ENCODE peak calls at places on chromosome 13, in eight cellular contexts. C, A, B, Z, G, P, O and Y are unnamed samples.

GRCh38 chr13:63337921-63338320 is 1922.3 kb upstream of the PCDH20 start:
- DNase-seq in C (no peak), A (no peak), B (no peak), Z (no peak), G (no peak), P (no peak), O (no peak), Y (no peak)

GRCh38 chr13:53089951-53090350 is 61.3 kb downstream of the OLFM4 start:
- DNase-seq in C (no peak), A (no peak), B (no peak), Z (no peak), G (no peak), P (no peak), O (no peak), Y (no peak)

GRCh38 chr13:79404985-79405384 is 1.1 kb downstream of the RBM26 start:
- DNase-seq in C (peak), A (no peak), B (no peak), Z (no peak), G (peak), P (peak), O (no peak), Y (no peak)

GRCh38 chr13:96621634-96622033 is 372.6 kb downstream of the OXGR1 start:
- DNase-seq in C (no peak), A (no peak), B (no peak), Z (no peak), G (no peak), P (no peak), O (no peak), Y (no peak)

GRCh38 chr13:40589285-40590109 is 76.9 kb downstream of the FOXO1 start:
- DNase-seq in C (peak), A (no peak), B (no peak), Z (peak), G (no peak), P (peak), O (no peak), Y (peak)

GRCh38 chr13:61508936-61509335 is 93.3 kb upstream of the PCDH20 start:
- DNase-seq in C (no peak), A (no peak), B (no peak), Z (no peak), G (no peak), P (no peak), O (no peak), Y (no peak)

GRCh38 chr13:110663044-110663443 is 42.9 kb downstream of the CARS2 start:
- DNase-seq in C (no peak), A (no peak), B (no peak), Z (no peak), G (no peak), P (no peak), O (no peak), Y (no peak)

GRCh38 chr13:112583592-112584277 is 4.2 kb downstream of the TUBGCP3 start:
- DNase-seq in C (no peak), A (no peak), B (no peak), Z (no peak), G (no peak), P (no peak), O (no peak), Y (no peak)

GRCh38 chr13:112901951-112902651 is 66.9 kb upstream of the MCF2L start:
- DNase-seq in C (no peak), A (peak), B (peak), Z (no peak), G (no peak), P (no peak), O (no peak), Y (peak)

GRCh38 chr13:99962242-99962641 is 9.3 kb downstream of the ZIC5 start:
- DNase-seq in C (no peak), A (no peak), B (no peak), Z (no peak), G (no peak), P (no peak), O (no peak), Y (no peak)

GRCh38 chr13:63700366-63700765 is 2284.7 kb upstream of the PCDH20 start:
- DNase-seq in C (no peak), A (no peak), B (no peak), Z (no peak), G (no peak), P (no peak), O (no peak), Y (no peak)

GRCh38 chr13:42894765-42895181 is 97.3 kb downstream of the EPSTI1 start:
- DNase-seq in C (peak), A (no peak), B (peak), Z (peak), G (no peak), P (peak), O (peak), Y (peak)

GRCh38 chr13:50081106-50081898 is 66.1 kb downstream of the KCNRG start:
- DNase-seq in C (no peak), A (no peak), B (peak), Z (no peak), G (peak), P (no peak), O (peak), Y (no peak)

GRCh38 chr13:20258963-20259288 is 26.8 kb upstream of the GJB6 start:
- DNase-seq in C (no peak), A (no peak), B (no peak), Z (no peak), G (no peak), P (no peak), O (no peak), Y (no peak)

GRCh38 chr13:109172099-109172498 is 542.7 kb downstream of the MYO16 start:
- DNase-seq in C (no peak), A (no peak), B (no peak), Z (no peak), G (no peak), P (no peak), O (no peak), Y (no peak)

GRCh38 chr13:32147976-32148375 is 116.4 kb downstream of the FRY start:
- DNase-seq in C (peak), A (no peak), B (no peak), Z (no peak), G (no peak), P (no peak), O (no peak), Y (no peak)

GRCh38 chr13:51912091-51912490 is 50.3 kb downstream of the CCDC70 start:
- DNase-seq in C (peak), A (peak), B (peak), Z (no peak), G (no peak), P (no peak), O (no peak), Y (peak)

GRCh38 chr13:47463726-47464125 is 537.3 kb downstream of the SUCLA2 start:
- DNase-seq in C (peak), A (no peak), B (no peak), Z (no peak), G (no peak), P (peak), O (no peak), Y (peak)

GRCh38 chr13:76885203-76886004 is 801 bp downstream of the KCTD12 start:
- DNase-seq in C (peak), A (peak), B (peak), Z (peak), G (peak), P (peak), O (peak), Y (peak)

GRCh38 chr13:104984296-104984818 is 1551.1 kb downstream of the EFNB2 start:
- DNase-seq in C (peak), A (no peak), B (no peak), Z (no peak), G (peak), P (no peak), O (peak), Y (peak)

GRCh38 chr13:84137292-84137691 is 255.0 kb upstream of the SLITRK1 start:
- DNase-seq in C (peak), A (no peak), B (no peak), Z (no peak), G (peak), P (peak), O (no peak), Y (peak)

GRCh38 chr13:94599877-94600276 is 1.8 kb upstream of the GPR180 start:
- DNase-seq in C (no peak), A (no peak), B (no peak), Z (no peak), G (no peak), P (no peak), O (no peak), Y (no peak)

GRCh38 chr13:30808600-30808999 is 73.3 kb downstream of the ALOX5AP start:
- DNase-seq in C (no peak), A (no peak), B (no peak), Z (no peak), G (no peak), P (peak), O (no peak), Y (peak)

GRCh38 chr13:26401069-26401468 is 147.1 kb downstream of the CDK8 start:
- DNase-seq in C (no peak), A (no peak), B (no peak), Z (no peak), G (no peak), P (no peak), O (no peak), Y (no peak)

GRCh38 chr13:38879278-38879677 is 111.4 kb downstream of the STOML3 start:
- DNase-seq in C (peak), A (no peak), B (no peak), Z (no peak), G (no peak), P (no peak), O (no peak), Y (peak)

GRCh38 chr13:110396913-110397379 is 89.9 kb downstream of the COL4A2 start:
- DNase-seq in C (peak), A (peak), B (peak), Z (peak), G (no peak), P (peak), O (no peak), Y (peak)

GRCh38 chr13:112750570-112750969 is 60.7 kb downstream of the ATP11A start:
- DNase-seq in C (no peak), A (no peak), B (no peak), Z (no peak), G (no peak), P (no peak), O (no peak), Y (no peak)

GRCh38 chr13:44237276-44237767 is 136.3 kb upstream of the SERP2 start:
- DNase-seq in C (peak), A (peak), B (no peak), Z (peak), G (no peak), P (peak), O (peak), Y (peak)

GRCh38 chr13:40581277-40581579 is 85.2 kb downstream of the FOXO1 start:
- DNase-seq in C (no peak), A (no peak), B (no peak), Z (no peak), G (no peak), P (no peak), O (no peak), Y (no peak)

GRCh38 chr13:24746618-24747247 is 17.2 kb upstream of the RNF17 start:
- DNase-seq in C (peak), A (no peak), B (no peak), Z (no peak), G (no peak), P (no peak), O (no peak), Y (peak)
- H3K4me3 ChIP-seq in C (no peak), A (peak), B (no peak), Z (no peak), G (no peak), P (no peak), O (no peak), Y (no peak)

GRCh38 chr13:72823081-72823480 is 41.1 kb downstream of the PIBF1 start:
- DNase-seq in C (no peak), A (no peak), B (no peak), Z (no peak), G (no peak), P (no peak), O (no peak), Y (no peak)
- TF ChIP-seq CTCF in C (no peak), A (no peak), B (no peak), Z (no peak), G (no peak), P (no peak), O (no peak), Y (no peak)

DNA sequence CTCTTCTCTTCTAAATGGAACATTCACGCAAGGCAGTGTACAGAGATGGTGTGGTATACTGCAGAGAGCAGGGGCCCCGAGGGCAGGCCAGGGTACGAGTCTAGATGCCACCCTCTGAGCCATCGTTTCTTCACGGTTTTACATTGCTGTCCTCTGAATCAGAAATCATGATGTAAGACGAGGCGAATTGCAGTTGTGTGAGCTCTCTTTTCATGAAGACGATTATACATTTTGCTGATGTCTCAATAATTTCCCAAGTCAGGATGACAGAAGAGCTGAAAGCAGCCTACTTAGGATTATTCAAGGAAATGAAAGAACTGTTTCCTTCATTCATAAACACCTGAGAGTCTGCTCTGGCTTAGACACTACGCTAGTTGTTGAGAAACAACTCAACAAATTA is 93.8 kb upstream of the RNF113B start:
- DNase-seq in C (no peak), A (no peak), B (no peak), Z (no peak), G (no peak), P (no peak), O (no peak), Y (peak)
- H3K4me3 ChIP-seq in C (no peak), A (no peak), B (no peak), Z (no peak), G (no peak), P (no peak), O (no peak), Y (no peak)

DNA sequence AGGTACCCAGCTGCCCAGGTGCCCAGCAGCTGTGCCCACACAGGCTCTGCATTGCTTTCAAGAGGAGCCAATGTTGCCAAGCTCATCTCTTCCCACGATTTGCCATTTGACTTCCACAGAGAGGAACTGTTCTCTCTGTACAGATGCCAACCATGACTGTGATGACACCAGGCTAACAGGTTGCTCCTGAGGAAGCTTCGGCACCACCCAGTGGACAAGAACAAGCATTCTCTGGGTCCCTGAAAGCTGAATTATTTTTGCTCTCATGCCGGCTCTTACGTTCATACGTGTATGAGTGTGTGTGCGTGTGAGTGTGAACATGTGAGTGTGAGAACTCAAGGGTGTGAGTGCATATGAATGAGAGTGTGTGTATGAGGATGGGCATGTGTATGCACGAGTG is 535.2 kb downstream of the LIG4 start:
- DNase-seq in C (no peak), A (no peak), B (no peak), Z (no peak), G (no peak), P (peak), O (peak), Y (peak)
- TF ChIP-seq CTCF in C (peak), A (no peak), B (no peak), Z (no peak), G (no peak), P (no peak), O (peak), Y (peak)